ENCODE peak calls at places on chromosome 14, in seven cellular contexts. One of them, this sample, is unnamed.

GRCh38 chr14:89420502-89420901 is 3.5 kb upstream of the FOXN3 start:
- DNase-seq in HCT116: no peak
- DNase-seq in PC-3: peak
- DNase-seq in neural progenitor cell: no peak
- DNase-seq in hepatocyte: no peak
- DNase-seq in GM23338: no peak
- DNase-seq in GM23248: no peak
- DNase-seq in this sample: no peak

GRCh38 chr14:26163761-26164160 is 434.1 kb downstream of the NOVA1 start:
- DNase-seq in neural progenitor cell: peak
- DNase-seq in PC-3: peak
- DNase-seq in hepatocyte: peak
- DNase-seq in GM23248: peak
- DNase-seq in HCT116: no peak
- DNase-seq in GM23338: peak
- DNase-seq in this sample: no peak

GRCh38 chr14:38210587-38211257 is 3.0 kb downstream of the SSTR1 start:
- DNase-seq in hepatocyte: peak
- DNase-seq in HCT116: no peak
- DNase-seq in GM23338: peak
- DNase-seq in neural progenitor cell: peak
- DNase-seq in GM23248: peak
- DNase-seq in PC-3: no peak
- DNase-seq in this sample: no peak

GRCh38 chr14:22180045-22180444 is 409.0 kb downstream of the DAD1 start:
- DNase-seq in HCT116: no peak
- DNase-seq in hepatocyte: no peak
- DNase-seq in GM23248: no peak
- DNase-seq in PC-3: no peak
- DNase-seq in neural progenitor cell: peak
- DNase-seq in GM23338: peak
- DNase-seq in this sample: no peak

GRCh38 chr14:91018465-91018864 is 42.0 kb downstream of the RPS6KA5 start:
- DNase-seq in PC-3: no peak
- DNase-seq in hepatocyte: no peak
- DNase-seq in GM23338: no peak
- DNase-seq in HCT116: no peak
- DNase-seq in neural progenitor cell: no peak
- DNase-seq in GM23248: no peak
- DNase-seq in this sample: no peak

GRCh38 chr14:59044707-59045106 is 143.8 kb upstream of the DAAM1 start:
- DNase-seq in HCT116: no peak
- DNase-seq in PC-3: peak
- DNase-seq in GM23338: no peak
- DNase-seq in hepatocyte: no peak
- DNase-seq in neural progenitor cell: no peak
- DNase-seq in GM23248: no peak
- DNase-seq in this sample: no peak

GRCh38 chr14:100213956-100214767 is 24.8 kb upstream of the YY1 start:
- DNase-seq in neural progenitor cell: peak
- DNase-seq in GM23248: peak
- DNase-seq in HCT116: peak
- DNase-seq in GM23338: peak
- DNase-seq in PC-3: peak
- DNase-seq in hepatocyte: peak
- DNase-seq in this sample: peak

GRCh38 chr14:81366884-81367283 is 33.2 kb downstream of the STON2 start:
- DNase-seq in neural progenitor cell: no peak
- DNase-seq in PC-3: no peak
- DNase-seq in GM23248: no peak
- DNase-seq in HCT116: no peak
- DNase-seq in GM23338: no peak
- DNase-seq in hepatocyte: no peak
- DNase-seq in this sample: no peak

GRCh38 chr14:30608533-30609006 is 13.5 kb upstream of the SCFD1 start:
- DNase-seq in GM23338: no peak
- DNase-seq in neural progenitor cell: no peak
- DNase-seq in PC-3: peak
- DNase-seq in hepatocyte: peak
- DNase-seq in GM23248: peak
- DNase-seq in HCT116: no peak
- DNase-seq in this sample: no peak

GRCh38 chr14:66746316-66747006 is 238.5 kb downstream of the GPHN start:
- DNase-seq in HCT116: peak
- DNase-seq in GM23248: peak
- DNase-seq in neural progenitor cell: peak
- DNase-seq in GM23338: peak
- DNase-seq in PC-3: peak
- DNase-seq in hepatocyte: peak
- DNase-seq in this sample: peak

GRCh38 chr14:24670594-24670993 is 36.6 kb upstream of the GZMB start:
- DNase-seq in HCT116: no peak
- DNase-seq in PC-3: no peak
- DNase-seq in GM23338: no peak
- DNase-seq in GM23248: no peak
- DNase-seq in hepatocyte: no peak
- DNase-seq in neural progenitor cell: no peak
- DNase-seq in this sample: no peak

GRCh38 chr14:75430106-75430505 is 2.3 kb downstream of the JDP2 start:
- DNase-seq in HCT116: no peak
- DNase-seq in hepatocyte: peak
- DNase-seq in GM23248: peak
- DNase-seq in neural progenitor cell: no peak
- DNase-seq in GM23338: no peak
- DNase-seq in PC-3: no peak
- DNase-seq in this sample: no peak

GRCh38 chr14:51448831-51449665 is 202.7 kb upstream of the FRMD6 start:
- DNase-seq in GM23248: peak
- DNase-seq in neural progenitor cell: no peak
- DNase-seq in GM23338: no peak
- DNase-seq in hepatocyte: no peak
- DNase-seq in HCT116: no peak
- DNase-seq in PC-3: no peak
- DNase-seq in this sample: no peak

GRCh38 chr14:93128785-93129459 is 13.2 kb upstream of the ITPK1 start:
- DNase-seq in HCT116: no peak
- DNase-seq in hepatocyte: no peak
- DNase-seq in PC-3: no peak
- DNase-seq in GM23248: no peak
- DNase-seq in neural progenitor cell: no peak
- DNase-seq in GM23338: no peak
- DNase-seq in this sample: no peak

GRCh38 chr14:101017806-101018560 is 114.5 kb upstream of the RTL1 start:
- DNase-seq in neural progenitor cell: no peak
- DNase-seq in HCT116: no peak
- DNase-seq in hepatocyte: no peak
- DNase-seq in GM23248: no peak
- DNase-seq in PC-3: no peak
- DNase-seq in GM23338: no peak
- DNase-seq in this sample: no peak

GRCh38 chr14:37595809-37596595 is 573 bp downstream of the TTC6 start:
- DNase-seq in PC-3: peak
- DNase-seq in GM23338: peak
- DNase-seq in neural progenitor cell: peak
- DNase-seq in hepatocyte: peak
- DNase-seq in HCT116: peak
- DNase-seq in GM23248: peak
- DNase-seq in this sample: peak

GRCh38 chr14:68791078-68791983 is 1.5 kb downstream of the ZFP36L1 start:
- DNase-seq in neural progenitor cell: peak
- DNase-seq in GM23338: peak
- DNase-seq in HCT116: no peak
- DNase-seq in GM23248: peak
- DNase-seq in PC-3: peak
- DNase-seq in hepatocyte: no peak
- DNase-seq in this sample: no peak

GRCh38 chr14:65239897-65240296 is 137.6 kb upstream of the MAX start:
- DNase-seq in hepatocyte: no peak
- DNase-seq in PC-3: no peak
- DNase-seq in GM23338: no peak
- DNase-seq in GM23248: no peak
- DNase-seq in HCT116: no peak
- DNase-seq in neural progenitor cell: no peak
- DNase-seq in this sample: no peak

GRCh38 chr14:99755629-99756603 is 37.3 kb upstream of the EML1 start:
- DNase-seq in neural progenitor cell: no peak
- DNase-seq in GM23338: no peak
- DNase-seq in hepatocyte: peak
- DNase-seq in HCT116: no peak
- DNase-seq in GM23248: peak
- DNase-seq in PC-3: peak
- DNase-seq in this sample: no peak

GRCh38 chr14:75578786-75579781 is 664 bp downstream of the FLVCR2 start:
- DNase-seq in GM23248: no peak
- DNase-seq in neural progenitor cell: no peak
- DNase-seq in GM23338: no peak
- DNase-seq in hepatocyte: peak
- DNase-seq in HCT116: no peak
- DNase-seq in PC-3: no peak
- DNase-seq in this sample: no peak

GRCh38 chr14:58817846-58818245 is 180.1 kb downstream of the DACT1 start:
- DNase-seq in HCT116: no peak
- DNase-seq in hepatocyte: no peak
- DNase-seq in GM23248: peak
- DNase-seq in GM23338: no peak
- DNase-seq in PC-3: no peak
- DNase-seq in neural progenitor cell: no peak
- DNase-seq in this sample: no peak

GRCh38 chr14:95380350-95381042 is 60.8 kb upstream of the CLMN start:
- DNase-seq in GM23338: no peak
- DNase-seq in HCT116: no peak
- DNase-seq in GM23248: no peak
- DNase-seq in PC-3: no peak
- DNase-seq in hepatocyte: no peak
- DNase-seq in neural progenitor cell: no peak
- DNase-seq in this sample: no peak

GRCh38 chr14:60204104-60204842 is 39.1 kb upstream of the DHRS7 start:
- DNase-seq in hepatocyte: no peak
- DNase-seq in PC-3: no peak
- DNase-seq in GM23248: no peak
- DNase-seq in neural progenitor cell: no peak
- DNase-seq in HCT116: no peak
- DNase-seq in GM23338: peak
- DNase-seq in this sample: no peak

GRCh38 chr14:81936348-81936747 is 402.7 kb upstream of the SEL1L start:
- DNase-seq in PC-3: no peak
- DNase-seq in neural progenitor cell: no peak
- DNase-seq in hepatocyte: no peak
- DNase-seq in GM23338: no peak
- DNase-seq in GM23248: no peak
- DNase-seq in HCT116: no peak
- DNase-seq in this sample: no peak

GRCh38 chr14:60573943-60574496 is 65.1 kb downstream of the SIX6 start:
- DNase-seq in PC-3: no peak
- DNase-seq in HCT116: no peak
- DNase-seq in hepatocyte: no peak
- DNase-seq in neural progenitor cell: no peak
- DNase-seq in GM23248: peak
- DNase-seq in GM23338: peak
- DNase-seq in this sample: no peak

GRCh38 chr14:92472860-92473259 is 40.7 kb upstream of the RIN3 start:
- DNase-seq in neural progenitor cell: no peak
- DNase-seq in PC-3: no peak
- DNase-seq in hepatocyte: no peak
- DNase-seq in HCT116: no peak
- DNase-seq in GM23338: no peak
- DNase-seq in GM23248: peak
- DNase-seq in this sample: no peak

GRCh38 chr14:64107438-64107837 is 186.7 kb downstream of the ESR2 start:
- DNase-seq in hepatocyte: no peak
- DNase-seq in GM23248: no peak
- DNase-seq in neural progenitor cell: no peak
- DNase-seq in GM23338: no peak
- DNase-seq in HCT116: no peak
- DNase-seq in PC-3: no peak
- DNase-seq in this sample: no peak

GRCh38 chr14:79781882-79782281 is 429.4 kb downstream of the DIO2 start:
- DNase-seq in HCT116: no peak
- DNase-seq in hepatocyte: no peak
- DNase-seq in GM23248: no peak
- DNase-seq in PC-3: no peak
- DNase-seq in GM23338: no peak
- DNase-seq in neural progenitor cell: no peak
- DNase-seq in this sample: no peak

DNA sequence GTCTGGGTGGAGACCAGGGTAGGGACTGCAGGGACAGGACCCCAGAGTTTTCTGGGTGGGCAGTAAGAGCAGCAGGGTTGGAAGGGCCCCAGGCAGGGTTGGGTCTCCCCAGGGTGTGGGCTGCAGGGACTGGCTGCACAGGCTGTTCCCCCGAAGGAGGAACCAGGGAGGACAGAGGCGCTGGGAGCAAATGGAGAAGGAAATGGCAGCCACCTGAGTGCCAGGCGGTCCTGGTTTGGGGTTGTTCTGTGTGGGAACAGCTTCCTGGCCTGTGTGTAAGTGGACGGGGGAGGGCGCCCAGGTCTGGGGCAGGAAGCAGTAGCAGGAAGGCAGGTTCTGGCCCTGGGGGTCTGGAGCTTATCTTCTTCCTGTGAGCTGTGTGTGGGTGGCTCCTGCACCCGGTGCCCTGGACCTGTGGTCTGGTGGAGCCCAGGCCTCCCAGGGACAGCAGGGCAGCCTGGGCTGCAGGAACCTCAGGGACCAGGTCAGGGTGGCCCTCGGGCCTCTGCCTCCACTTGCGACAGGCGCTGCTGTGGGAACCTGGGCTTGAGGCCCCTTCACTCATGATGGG is 372.8 kb downstream of the TMEM121 start:
- DNase-seq in PC-3: no peak
- DNase-seq in GM23338: no peak
- DNase-seq in neural progenitor cell: no peak
- DNase-seq in HCT116: no peak
- DNase-seq in GM23248: no peak
- DNase-seq in hepatocyte: no peak
- DNase-seq in this sample: no peak
- TF ChIP-seq EZH2 in PC-3: no peak
- TF ChIP-seq EZH2 in GM23338: no peak
- TF ChIP-seq EZH2 in neural progenitor cell: no peak
- TF ChIP-seq EZH2 in HCT116: no peak
- TF ChIP-seq EZH2 in GM23248: no peak
- TF ChIP-seq EZH2 in hepatocyte: no peak
- TF ChIP-seq EZH2 in this sample: no peak

GRCh38 chr14:103854822-103855733 is 7.7 kb upstream of the PPP1R13B start:
- DNase-seq in HCT116: no peak
- DNase-seq in PC-3: peak
- DNase-seq in GM23338: peak
- DNase-seq in hepatocyte: peak
- DNase-seq in GM23248: no peak
- DNase-seq in neural progenitor cell: peak
- DNase-seq in this sample: no peak
- TF ChIP-seq EZH2phosphoT487 in HCT116: no peak
- TF ChIP-seq EZH2phosphoT487 in PC-3: no peak
- TF ChIP-seq EZH2phosphoT487 in GM23338: no peak
- TF ChIP-seq EZH2phosphoT487 in hepatocyte: no peak
- TF ChIP-seq EZH2phosphoT487 in GM23248: no peak
- TF ChIP-seq EZH2phosphoT487 in neural progenitor cell: no peak
- TF ChIP-seq EZH2phosphoT487 in this sample: no peak

GRCh38 chr14:103220134-103220981 is 97.1 kb downstream of the TNFAIP2 start:
- DNase-seq in PC-3: no peak
- DNase-seq in GM23248: peak
- DNase-seq in neural progenitor cell: peak
- DNase-seq in GM23338: peak
- DNase-seq in hepatocyte: no peak
- DNase-seq in HCT116: no peak
- DNase-seq in this sample: no peak
- TF ChIP-seq EZH2 in PC-3: no peak
- TF ChIP-seq EZH2 in GM23248: no peak
- TF ChIP-seq EZH2 in neural progenitor cell: peak
- TF ChIP-seq EZH2 in GM23338: no peak
- TF ChIP-seq EZH2 in hepatocyte: no peak
- TF ChIP-seq EZH2 in HCT116: no peak
- TF ChIP-seq EZH2 in this sample: no peak

GRCh38 chr14:96735509-96735908 is 61.7 kb upstream of the VRK1 start:
- DNase-seq in GM23338: no peak
- DNase-seq in HCT116: no peak
- DNase-seq in neural progenitor cell: no peak
- DNase-seq in GM23248: no peak
- DNase-seq in PC-3: no peak
- DNase-seq in hepatocyte: no peak
- DNase-seq in this sample: no peak
- TF ChIP-seq EZH2phosphoT487 in GM23338: no peak
- TF ChIP-seq EZH2phosphoT487 in HCT116: no peak
- TF ChIP-seq EZH2phosphoT487 in neural progenitor cell: no peak
- TF ChIP-seq EZH2phosphoT487 in GM23248: no peak
- TF ChIP-seq EZH2phosphoT487 in PC-3: no peak
- TF ChIP-seq EZH2phosphoT487 in hepatocyte: no peak
- TF ChIP-seq EZH2phosphoT487 in this sample: no peak